ENCODE peak calls at places on chromosomes 11 and 22, in ten cellular contexts. L, O, G, Z, Y, S, B, E, C and M are unnamed samples.
A peak's percentile ranks its signal among the peaks of the same experiment; 100 is the strongest.

GRCh38 chr11:118615282-118615979 is 8.0 kb downstream of the PHLDB1 start:
- DNase-seq in L (no peak), O (no peak), G (no peak), Z (peak; percentile 21), Y (peak; percentile 58), S (peak; percentile 22), B (no peak), E (no peak), C (peak; percentile 62), M (no peak)

GRCh38 chr11:134389464-134390180 is 22.4 kb downstream of the B3GAT1 start:
- DNase-seq in L (no peak), O (no peak), G (no peak), Z (no peak), Y (no peak), S (no peak), B (no peak), E (no peak), C (no peak), M (no peak)

GRCh38 chr11:11535611-11536010 is 86.2 kb downstream of the GALNT18 start:
- DNase-seq in L (no peak), O (no peak), G (no peak), Z (no peak), Y (no peak), S (peak; percentile 44), B (no peak), E (no peak), C (no peak), M (no peak)

GRCh38 chr11:995058-995751 is 41.3 kb downstream of the MUC6 start:
- DNase-seq in L (no peak), O (no peak), G (no peak), Z (no peak), Y (no peak), S (no peak), B (no peak), E (no peak), C (no peak), M (peak; percentile 19)

GRCh38 chr11:125494033-125494364 is 2.1 kb downstream of the FEZ1 start:
- DNase-seq in L (no peak), O (no peak), G (no peak), Z (no peak), Y (no peak), S (no peak), B (no peak), E (no peak), C (no peak), M (no peak)

GRCh38 chr11:121068787-121069186 is 32.3 kb upstream of the TECTA start:
- DNase-seq in L (no peak), O (no peak), G (no peak), Z (peak; percentile 27), Y (no peak), S (no peak), B (no peak), E (no peak), C (no peak), M (no peak)

GRCh38 chr22:39530136-39530535 is 2.4 kb downstream of the RPS19BP1 start:
- DNase-seq in L (no peak), O (no peak), G (no peak), Z (no peak), Y (no peak), S (no peak), B (no peak), E (no peak), C (no peak), M (no peak)

GRCh38 chr11:44780940-44781631 is 54.3 kb downstream of the TSPAN18 start:
- DNase-seq in L (no peak), O (peak; percentile 74), G (no peak), Z (no peak), Y (peak; percentile 36), S (peak; percentile 74), B (no peak), E (no peak), C (no peak), M (no peak)

GRCh38 chr22:31621507-31622160 is 40.4 kb downstream of the PISD start:
- DNase-seq in L (no peak), O (no peak), G (no peak), Z (no peak), Y (no peak), S (no peak), B (no peak), E (no peak), C (no peak), M (no peak)

GRCh38 chr22:38271927-38272372 is 860 bp downstream of the TMEM184B start:
- DNase-seq in L (no peak), O (no peak), G (no peak), Z (peak; percentile 72), Y (no peak), S (no peak), B (peak; percentile 58), E (no peak), C (no peak), M (no peak)

GRCh38 chr11:13140028-13140870 is 131.1 kb downstream of the RASSF10 start:
- DNase-seq in L (no peak), O (no peak), G (no peak), Z (peak; percentile 85), Y (peak; percentile 80), S (no peak), B (peak; percentile 47), E (no peak), C (peak; percentile 14), M (no peak)

GRCh38 chr11:111601979-111602864 is at the start of gene SIK2:
- DNase-seq in L (peak; percentile 85), O (peak; percentile 97), G (peak; percentile 72), Z (peak; percentile 94), Y (peak; percentile 94), S (peak; percentile 97), B (peak; percentile 96), E (peak; percentile 87), C (peak; percentile 95), M (peak; percentile 79)

GRCh38 chr11:809287-810039 is at the start of gene RPLP2:
- DNase-seq in L (peak; percentile 98), O (peak; percentile 97), G (peak; percentile 96), Z (peak; percentile 98), Y (peak; percentile 96), S (peak; percentile 99), B (peak; percentile 98), E (peak; percentile 93), C (peak; percentile 97), M (peak; percentile 89)

GRCh38 chr11:134425816-134426536 is 13.9 kb upstream of the B3GAT1 start:
- DNase-seq in L (no peak), O (no peak), G (no peak), Z (no peak), Y (no peak), S (no peak), B (no peak), E (no peak), C (no peak), M (no peak)

GRCh38 chr22:33756508-33756949 is 163.7 kb downstream of the LARGE1 start:
- DNase-seq in L (no peak), O (no peak), G (no peak), Z (no peak), Y (no peak), S (no peak), B (no peak), E (no peak), C (no peak), M (no peak)

GRCh38 chr22:25363474-25363873 is 144.0 kb downstream of the CRYBB2 start:
- DNase-seq in L (no peak), O (no peak), G (no peak), Z (no peak), Y (no peak), S (peak; percentile 2), B (no peak), E (no peak), C (no peak), M (no peak)

GRCh38 chr22:17581056-17581455 is 17.8 kb downstream of the SLC25A18 start:
- DNase-seq in L (no peak), O (no peak), G (no peak), Z (no peak), Y (no peak), S (no peak), B (no peak), E (no peak), C (no peak), M (no peak)

GRCh38 chr11:127890026-127890611 is 697.2 kb downstream of the ETS1 start:
- DNase-seq in L (no peak), O (peak; percentile 18), G (no peak), Z (no peak), Y (peak; percentile 15), S (no peak), B (no peak), E (no peak), C (no peak), M (no peak)

GRCh38 chr11:45805305-45806071 is 539 bp downstream of the SLC35C1 start:
- DNase-seq in L (no peak), O (peak; percentile 59), G (peak; percentile 18), Z (peak; percentile 36), Y (peak; percentile 87), S (peak; percentile 60), B (no peak), E (no peak), C (peak; percentile 21), M (no peak)

GRCh38 chr11:1459219-1459575 is 27.4 kb downstream of the MOB2 start:
- DNase-seq in L (no peak), O (no peak), G (no peak), Z (no peak), Y (no peak), S (no peak), B (no peak), E (no peak), C (no peak), M (no peak)

GRCh38 chr11:117479372-117479771 is 151.7 kb downstream of the CEP164 start:
- DNase-seq in L (peak; percentile 12), O (no peak), G (no peak), Z (no peak), Y (no peak), S (no peak), B (no peak), E (peak; percentile 10), C (no peak), M (no peak)

GRCh38 chr22:48350456-48350855 is 1477.2 kb downstream of the BRD1 start:
- DNase-seq in L (no peak), O (no peak), G (no peak), Z (no peak), Y (no peak), S (no peak), B (no peak), E (no peak), C (no peak), M (no peak)

GRCh38 chr11:95944623-95945022 is 20.7 kb upstream of the MTMR2 start:
- DNase-seq in L (no peak), O (no peak), G (no peak), Z (no peak), Y (no peak), S (no peak), B (no peak), E (no peak), C (no peak), M (no peak)

GRCh38 chr11:75100314-75100713 is 3.6 kb upstream of the OR2AT4 start:
- DNase-seq in L (peak; percentile 8), O (peak; percentile 21), G (peak; percentile 4), Z (no peak), Y (peak; percentile 41), S (no peak), B (no peak), E (no peak), C (no peak), M (no peak)

GRCh38 chr11:35954205-35954604 is 10.3 kb downstream of the LDLRAD3 start:
- DNase-seq in L (no peak), O (peak; percentile 48), G (no peak), Z (no peak), Y (no peak), S (no peak), B (no peak), E (no peak), C (no peak), M (no peak)

GRCh38 chr11:44171518-44171917 is 76.0 kb downstream of the EXT2 start:
- DNase-seq in L (no peak), O (no peak), G (no peak), Z (no peak), Y (peak; percentile 73), S (no peak), B (no peak), E (no peak), C (no peak), M (no peak)

GRCh38 chr22:42236848-42237247 is 33.6 kb downstream of the TCF20 start:
- DNase-seq in L (no peak), O (no peak), G (no peak), Z (no peak), Y (peak; percentile 66), S (no peak), B (no peak), E (no peak), C (no peak), M (no peak)

GRCh38 chr11:75949023-75949672 is 134.1 kb downstream of the UVRAG start:
- DNase-seq in L (no peak), O (no peak), G (no peak), Z (no peak), Y (peak; percentile 20), S (no peak), B (no peak), E (no peak), C (no peak), M (no peak)